ENCODE peak calls at places on chromosomes 6 and 20, in nine cellular contexts. E is hepatocyte, V is HFF-Myc, Z is endothelial cell, L is left lung, P is osteoblast, M is foreskin fibroblast, C is dorsolateral prefrontal cortex, H is NB4. B is an unnamed sample.

GRCh38 chr20:6696001-6696400 is 71.5 kb upstream of the BMP2 start:
- DNase-seq in V (no peak), M (no peak), Z (no peak), H (no peak), P (no peak), L (no peak), E (no peak), C (no peak), B (no peak)

GRCh38 chr20:8154636-8155035 is 22.6 kb downstream of the PLCB1 start:
- DNase-seq in P (no peak), E (no peak), M (no peak), C (no peak), Z (no peak), H (peak), L (no peak), V (no peak), B (no peak)

GRCh38 chr6:48472535-48472934 is 361.5 kb upstream of the PTCHD4 start:
- DNase-seq in V (no peak), L (no peak), E (no peak), H (no peak), M (no peak), Z (no peak), P (no peak), C (no peak), B (no peak)

GRCh38 chr20:16030253-16030652 is 543.0 kb downstream of the KIF16B start:
- DNase-seq in E (no peak), L (no peak), H (no peak), M (no peak), Z (no peak), P (no peak), C (no peak), V (no peak), B (no peak)

GRCh38 chr6:119957195-119957594 is 607.6 kb upstream of the MAN1A1 start:
- DNase-seq in L (no peak), P (no peak), V (no peak), M (no peak), H (no peak), E (no peak), C (no peak), Z (peak), B (no peak)

GRCh38 chr6:66662196-66662595 is 955.2 kb upstream of the EYS start:
- DNase-seq in L (no peak), P (no peak), Z (no peak), E (peak), V (no peak), C (no peak), M (peak), H (peak), B (no peak)

GRCh38 chr6:167130712-167131684 is 8.1 kb downstream of the CCR6 start:
- DNase-seq in Z (no peak), C (no peak), V (no peak), L (no peak), H (no peak), P (no peak), M (no peak), E (no peak), B (no peak)

GRCh38 chr6:153038378-153038777 is 35.9 kb upstream of the MTRF1L start:
- DNase-seq in V (no peak), C (no peak), L (no peak), P (no peak), Z (no peak), E (no peak), M (peak), H (no peak), B (no peak)

GRCh38 chr6:54907316-54907715 is 60.7 kb downstream of the FAM83B start:
- DNase-seq in L (no peak), P (no peak), E (no peak), M (no peak), H (no peak), V (no peak), Z (no peak), C (no peak), B (no peak)

GRCh38 chr6:38370653-38371311 is 268.9 kb downstream of the BTBD9 start:
- DNase-seq in P (peak), M (no peak), Z (no peak), H (no peak), C (no peak), L (no peak), V (no peak), E (peak), B (no peak)

GRCh38 chr6:127180421-127180820 is 62.0 kb downstream of the RSPO3 start:
- DNase-seq in E (no peak), Z (no peak), H (no peak), P (no peak), V (no peak), C (no peak), L (no peak), M (no peak), B (no peak)

GRCh38 chr6:151765444-151765886 is 42.0 kb upstream of the ESR1 start:
- DNase-seq in H (peak), C (no peak), M (peak), V (peak), Z (peak), P (peak), L (no peak), E (peak), B (no peak)

GRCh38 chr20:38941726-38942389 is 15.6 kb downstream of the FAM83D start:
- DNase-seq in M (no peak), P (no peak), V (no peak), C (no peak), L (no peak), Z (no peak), H (no peak), E (no peak), B (no peak)
- TF ChIP-seq CTCF in M (no peak), P (no peak), V (no peak), C (no peak), L (no peak), Z (no peak), H (peak), E (no peak), B (no peak)

GRCh38 chr20:25076731-25077609 is 5.0 kb downstream of the VSX1 start:
- DNase-seq in M (peak), L (no peak), V (no peak), E (no peak), C (no peak), H (peak), P (peak), Z (no peak), B (peak)
- TF ChIP-seq CTCF in M (peak), L (no peak), V (no peak), E (peak), C (peak), H (peak), P (no peak), Z (no peak), B (peak)

GRCh38 chr20:19249515-19249914 is 37.1 kb downstream of the SLC24A3 start:
- DNase-seq in M (no peak), V (no peak), L (no peak), P (peak), C (no peak), E (no peak), Z (no peak), H (peak), B (no peak)
- TF ChIP-seq CTCF in M (no peak), V (no peak), L (no peak), P (no peak), C (no peak), E (peak), Z (no peak), H (peak), B (no peak)

GRCh38 chr6:35392111-35392702 is 49.8 kb downstream of the PPARD start:
- DNase-seq in Z (no peak), H (no peak), C (no peak), E (peak), L (peak), M (no peak), P (no peak), V (no peak), B (no peak)
- TF ChIP-seq CTCF in Z (no peak), H (no peak), C (no peak), E (no peak), L (no peak), M (no peak), P (no peak), V (no peak), B (no peak)

GRCh38 chr20:63384336-63384735 is 23.2 kb upstream of the CHRNA4 start:
- DNase-seq in P (no peak), M (no peak), Z (no peak), C (no peak), H (no peak), V (no peak), L (peak), E (no peak), B (no peak)

GRCh38 chr20:63380346-63380870 is 19.3 kb upstream of the CHRNA4 start:
- DNase-seq in M (no peak), C (no peak), E (no peak), H (no peak), P (no peak), V (no peak), L (peak), Z (no peak), B (no peak)

GRCh38 chr20:63382551-63383300 is 21.6 kb upstream of the CHRNA4 start:
- DNase-seq in V (no peak), Z (no peak), M (no peak), C (no peak), H (no peak), P (no peak), E (no peak), L (peak), B (no peak)

GRCh38 chr20:63383556-63383955 is 22.4 kb upstream of the CHRNA4 start:
- DNase-seq in E (no peak), V (no peak), C (no peak), Z (no peak), P (no peak), L (peak), H (no peak), M (no peak), B (no peak)

DNA sequence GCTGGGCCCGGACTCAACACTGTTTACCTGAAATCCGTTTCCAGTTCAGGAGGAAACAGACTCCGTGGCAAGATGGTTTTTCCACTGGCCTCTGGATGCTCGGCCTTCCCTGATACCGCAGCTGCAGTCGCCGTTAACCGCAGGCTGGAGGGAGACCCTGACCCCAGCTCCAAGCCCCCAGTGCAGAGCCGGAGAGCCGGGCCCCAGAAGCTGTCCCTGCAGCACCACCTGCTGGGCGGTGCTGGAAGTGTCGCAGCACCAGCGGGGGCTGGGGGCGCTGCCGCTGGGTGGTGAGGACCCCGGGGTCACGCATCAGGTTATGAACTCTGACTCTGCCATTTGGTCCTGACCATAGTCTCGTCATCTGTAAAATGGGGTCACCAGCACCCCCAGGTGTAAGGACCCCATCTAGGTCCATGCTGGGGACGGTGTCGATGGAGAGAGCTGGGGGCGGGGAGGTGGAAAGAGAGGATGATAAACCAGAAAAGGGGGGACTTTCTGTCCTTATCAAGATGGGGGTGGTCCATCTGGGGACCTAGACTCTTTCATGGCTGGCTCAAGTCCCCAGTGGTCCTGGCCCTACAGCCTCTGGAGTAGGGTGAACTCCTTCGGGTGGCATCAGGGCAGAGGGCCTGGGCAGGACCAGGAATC is 20.8 kb upstream of the CHRNA4 start:
- DNase-seq in P (peak), E (peak), Z (peak), L (peak), V (no peak), H (peak), C (no peak), M (no peak), B (peak)
- TF ChIP-seq CTCF in P (peak), E (peak), Z (peak), L (peak), V (peak), H (peak), C (peak), M (peak), B (peak)

GRCh38 chr20:32476684-32477593 is 108.2 kb downstream of the NOL4L start:
- DNase-seq in L (peak), Z (no peak), V (no peak), P (peak), M (no peak), C (peak), H (no peak), E (peak), B (peak)

GRCh38 chr20:32473231-32474008 is 111.7 kb downstream of the NOL4L start:
- DNase-seq in P (peak), E (no peak), L (peak), C (no peak), Z (no peak), M (no peak), V (no peak), H (no peak), B (no peak)

GRCh38 chr20:32474009-32474716 is 111.0 kb downstream of the NOL4L start:
- DNase-seq in M (no peak), H (no peak), E (no peak), P (peak), L (peak), V (no peak), Z (peak), C (no peak), B (no peak)

GRCh38 chr20:32474717-32474966 is 110.5 kb downstream of the NOL4L start:
- DNase-seq in V (no peak), H (no peak), L (no peak), M (no peak), P (no peak), Z (no peak), E (no peak), C (no peak), B (no peak)

GRCh38 chr20:32474967-32475819 is 109.9 kb downstream of the NOL4L start:
- DNase-seq in C (no peak), Z (peak), H (no peak), E (peak), M (peak), V (peak), P (peak), L (peak), B (peak)
- TF ChIP-seq CTCF in C (no peak), Z (no peak), H (no peak), E (no peak), M (no peak), V (no peak), P (no peak), L (no peak), B (no peak)

B was measured in progenitor cell of endocrine pancreas.